ENCODE peak calls at places on chromosome 14, in four cellular contexts. G is left lung, M is adrenal gland, U is PC-3. P is an unnamed sample.

GRCh38 chr14:38238332-38238731 is 17.6 kb downstream of the CLEC14A start:
- DNase-seq in U (peak; percentile 14), M (no peak), G (no peak), P (no peak)

GRCh38 chr14:36619853-36620252 is 37.4 kb upstream of the NKX2-8 start:
- DNase-seq in U (peak; percentile 74), G (no peak), M (no peak), P (no peak)

GRCh38 chr14:98470663-98471062 is 801.3 kb downstream of the BCL11B start:
- DNase-seq in G (no peak), M (no peak), U (no peak), P (no peak)

GRCh38 chr14:100406505-100407131 is 83.5 kb downstream of the SLC25A47 start:
- DNase-seq in U (peak; percentile 13), G (peak; percentile 69), M (no peak), P (peak; percentile 98)

GRCh38 chr14:60195179-60195810 is 30.1 kb upstream of the DHRS7 start:
- DNase-seq in M (no peak), U (no peak), G (no peak), P (no peak)

GRCh38 chr14:97524579-97525319 is 727.6 kb downstream of the VRK1 start:
- DNase-seq in G (no peak), U (no peak), M (no peak), P (no peak)

GRCh38 chr14:34237098-34237497 is 224.9 kb downstream of the SPTSSA start:
- DNase-seq in U (peak; percentile 92), G (no peak), M (no peak), P (no peak)

GRCh38 chr14:70188292-70188607 is 501 bp downstream of the SLC8A3 start:
- DNase-seq in U (no peak), M (peak; percentile 16), G (peak; percentile 67), P (no peak)

GRCh38 chr14:31950331-31950730 is 126.8 kb upstream of the ARHGAP5 start:
- DNase-seq in G (no peak), M (no peak), U (no peak), P (no peak)

GRCh38 chr14:64501326-64502171 is 2.1 kb downstream of the ZBTB25 start:
- DNase-seq in U (peak; percentile 72), M (peak; percentile 39), G (no peak), P (peak; percentile 45)

GRCh38 chr14:90140956-90141316 is 79.1 kb downstream of the KCNK13 start:
- DNase-seq in U (peak; percentile 81), G (no peak), M (no peak), P (no peak)

GRCh38 chr14:19993438-19993837 is 8.5 kb upstream of the OR4Q2 start:
- DNase-seq in U (no peak), M (no peak), G (no peak), P (no peak)

GRCh38 chr14:100879194-100879593 is 24.3 kb downstream of the RTL1 start:
- DNase-seq in U (no peak), M (no peak), G (peak; percentile 63), P (no peak)

GRCh38 chr14:93317836-93318807 is 14.7 kb downstream of the BTBD7 start:
- DNase-seq in M (no peak), G (no peak), U (peak; percentile 21), P (peak; percentile 83)

GRCh38 chr14:101577221-101577909 is 16.1 kb downstream of the DIO3 start:
- DNase-seq in M (no peak), G (no peak), U (no peak), P (no peak)

GRCh38 chr14:76227450-76228050 is 75.8 kb downstream of the GPATCH2L start:
- DNase-seq in U (peak; percentile 81), M (no peak), G (no peak), P (no peak)

GRCh38 chr14:102370305-102370809 is 7.6 kb downstream of the TECPR2 start:
- DNase-seq in M (no peak), G (no peak), U (no peak), P (no peak)

GRCh38 chr14:92553456-92553855 is 39.9 kb downstream of the RIN3 start:
- DNase-seq in U (no peak), G (no peak), M (peak; percentile 59), P (no peak)

GRCh38 chr14:20802341-20803084 is at the start of gene RNASE1:
- DNase-seq in G (no peak), M (peak; percentile 39), U (peak; percentile 52), P (peak; percentile 94)

GRCh38 chr14:101599234-101599885 is 38.1 kb downstream of the DIO3 start:
- DNase-seq in M (no peak), U (no peak), G (peak; percentile 22), P (no peak)

GRCh38 chr14:70665448-70666363 is 24.0 kb downstream of the TTC9 start:
- DNase-seq in G (no peak), U (peak; percentile 94), M (no peak), P (peak; percentile 84)

GRCh38 chr14:103127861-103128598 is 4.8 kb downstream of the TNFAIP2 start:
- DNase-seq in G (no peak), M (no peak), U (no peak), P (no peak)

GRCh38 chr14:106875503-106875902 is 1349.1 kb downstream of the TMEM121 start:
- DNase-seq in G (peak; percentile 69), M (no peak), U (no peak), P (peak; percentile 29)

GRCh38 chr14:24057271-24057670 is 5.5 kb downstream of the CARMIL3 start:
- DNase-seq in U (no peak), M (no peak), G (no peak), P (no peak)

GRCh38 chr14:24436355-24437019 is 6.1 kb downstream of the SDR39U1 start:
- DNase-seq in G (no peak), U (peak; percentile 87), M (peak; percentile 64), P (peak; percentile 72)

GRCh38 chr14:76842414-76842813 is 16.2 kb downstream of the LRRC74A start:
- DNase-seq in G (no peak), U (no peak), M (no peak), P (no peak)

GRCh38 chr14:98270201-98270600 is 1001.8 kb downstream of the BCL11B start:
- DNase-seq in M (no peak), G (no peak), U (no peak), P (no peak)

GRCh38 chr14:99247091-99247729 is 24.8 kb downstream of the BCL11B start:
- DNase-seq in M (no peak), G (no peak), U (no peak), P (no peak)

GRCh38 chr14:96096639-96097610 is 57.8 kb downstream of the C14orf132 start:
- DNase-seq in G (no peak), U (no peak), M (no peak), P (no peak)
- H3K27ac ChIP-seq in G (no peak overlapping the region), U (no peak overlapping the region), M (no peak overlapping the region), P (no peak overlapping the region)

DNA sequence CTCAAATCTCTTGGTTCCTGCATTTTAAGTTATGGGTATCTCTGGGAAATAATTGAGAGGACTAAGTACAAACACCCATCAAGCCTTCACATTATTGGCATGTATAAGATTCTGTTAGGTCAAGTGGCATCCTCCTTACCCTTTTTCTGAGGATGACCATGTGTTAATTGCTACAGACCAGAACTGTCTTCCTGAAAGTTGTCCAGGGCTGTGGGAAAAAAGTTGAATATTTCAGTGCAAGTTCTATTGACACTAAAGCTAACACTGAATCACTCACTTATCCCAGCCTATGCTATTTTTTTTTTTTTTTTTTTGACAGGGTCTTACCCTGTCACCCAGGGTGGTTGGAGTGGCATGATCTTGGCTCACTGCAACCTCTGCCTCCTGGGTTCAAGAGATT is 130.1 kb upstream of the HIF1A start:
- DNase-seq in G (no peak), U (peak; percentile 63), M (no peak), P (no peak)
- H3K4me1 ChIP-seq in G (peaks cover 41% of the 10 kb centered on the region), U (peaks cover 97% of the 10 kb centered on the region), M (peaks cover 75% of the 10 kb centered on the region), P (peaks cover 5% of the 10 kb centered on the region)

GRCh38 chr14:22304324-22304723 is 284.7 kb downstream of the DAD1 start:
- DNase-seq in M (no peak), U (no peak), G (no peak), P (no peak)
- H3K27ac ChIP-seq in M (no peak overlapping the region), U (no peak overlapping the region), G (no peak overlapping the region), P (no peak overlapping the region)

DNA sequence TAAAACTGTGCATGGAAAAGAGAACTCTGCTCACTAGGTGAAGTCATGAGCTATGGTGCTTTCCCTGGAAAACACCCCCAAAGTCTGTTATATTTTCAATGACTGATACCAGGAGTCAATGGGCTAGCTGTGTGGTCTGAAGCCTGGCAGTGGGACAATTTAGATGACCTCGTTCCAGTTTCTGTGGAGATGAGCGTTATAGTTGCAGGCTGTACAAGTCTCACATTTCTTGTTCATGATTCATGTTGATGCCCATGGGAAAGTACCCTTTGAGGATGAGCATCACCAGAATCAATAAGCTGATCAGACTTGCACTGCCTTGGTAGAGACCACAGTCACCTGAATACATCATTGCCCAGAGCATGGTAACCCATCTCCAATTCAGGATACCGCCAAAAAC is 70.7 kb downstream of the NOVA1 start:
- DNase-seq in G (no peak), U (no peak), M (no peak), P (no peak)
- H3K4me1 ChIP-seq in G (no peaks in the 10 kb centered on the region), U (peaks cover 7% of the 10 kb centered on the region), M (no peaks in the 10 kb centered on the region), P (no peaks in the 10 kb centered on the region)

DNA sequence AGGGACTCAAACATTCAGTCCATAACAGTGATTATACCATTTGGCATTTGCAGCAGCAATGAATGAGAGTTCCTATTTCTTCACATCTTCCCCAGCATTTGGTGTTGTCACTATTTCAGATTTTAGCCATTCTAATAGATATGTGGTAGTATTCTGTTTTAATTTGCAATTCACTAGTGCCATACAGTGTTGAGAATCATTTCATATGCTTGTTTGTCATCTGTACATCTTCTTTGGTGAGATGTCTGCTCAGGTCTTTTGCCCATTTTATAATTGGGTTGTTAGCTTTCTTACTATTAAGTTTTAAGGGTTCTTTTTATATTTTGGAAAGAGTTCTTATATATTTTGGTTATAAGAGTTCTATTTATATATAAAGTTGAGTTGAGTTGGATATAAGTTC is 276.5 kb downstream of the FUT8 start:
- DNase-seq in M (no peak), G (no peak), U (no peak), P (no peak)
- H3K27ac ChIP-seq in M (no peak overlapping the region), G (no peak overlapping the region), U (no peak overlapping the region), P (no peak overlapping the region)

GRCh38 chr14:85154714-85155113 is 375.2 kb upstream of the FLRT2 start:
- DNase-seq in U (no peak), G (no peak), M (no peak), P (no peak)
- H3K4me1 ChIP-seq in U (no peaks in the 10 kb centered on the region), G (no peaks in the 10 kb centered on the region), M (no peaks in the 10 kb centered on the region), P (no peaks in the 10 kb centered on the region)

GRCh38 chr14:50829472-50830043 is 1.4 kb downstream of the NIN start:
- DNase-seq in M (peak; percentile 20), G (no peak), U (no peak), P (no peak)
- H3K27ac ChIP-seq in M (no peak overlapping the region), G (peak overlapping the region; percentile 93), U (no peak overlapping the region), P (peak overlapping the region; percentile 73)

DNA sequence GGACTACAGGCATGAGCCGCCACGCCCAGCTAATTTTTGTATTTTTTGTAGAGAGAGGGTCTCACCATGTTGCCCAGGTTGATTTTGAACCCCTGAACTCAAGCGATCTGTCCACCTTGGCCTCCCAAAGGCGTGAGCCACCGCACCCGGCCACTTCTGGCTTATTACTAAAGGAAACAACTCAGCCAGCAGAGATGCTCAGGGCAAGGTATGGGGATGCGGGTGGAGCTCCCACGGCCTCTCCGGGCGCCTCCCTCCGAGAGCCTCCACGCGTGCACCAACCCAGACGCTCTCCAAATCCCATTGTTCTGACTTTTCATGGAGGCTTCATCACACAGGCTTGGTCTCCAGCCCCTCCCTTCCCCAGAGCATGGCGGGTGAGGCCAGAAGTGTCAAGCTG is 6.1 kb upstream of the GPR132 start:
- DNase-seq in U (no peak), G (peak; percentile 54), M (no peak), P (no peak)
- H3K4me1 ChIP-seq in U (peaks cover 6% of the 10 kb centered on the region), G (peaks cover 5% of the 10 kb centered on the region), M (no peaks in the 10 kb centered on the region), P (no peaks in the 10 kb centered on the region)